ENCODE peak calls at places on chromosome 13, in nine cellular contexts. P is cardiac fibroblast, V is tibial nerve, C is RWPE1, F is gastrocnemius medialis, E is right lobe of liver, U is fibroblast of lung, I is Calu3, W is fibroblast of the aortic adventitia. N is an unnamed sample.

GRCh38 chr13:85093808-85094207 is 705.4 kb downstream of the SLITRK6 start:
- DNase-seq in U (peak), P (no peak), E (no peak), F (no peak), I (no peak), V (peak), C (peak), W (no peak), N (no peak)

GRCh38 chr13:37485766-37486165 is 112.8 kb downstream of the POSTN start:
- DNase-seq in F (no peak), E (no peak), U (peak), P (peak), I (no peak), C (no peak), W (peak), V (no peak), N (no peak)

GRCh38 chr13:44489751-44490150 is 86.4 kb downstream of the TSC22D1 start:
- DNase-seq in V (no peak), C (no peak), W (no peak), P (no peak), E (no peak), F (no peak), I (no peak), U (no peak), N (no peak)

GRCh38 chr13:112079696-112080095 is 12.7 kb downstream of the SOX1 start:
- DNase-seq in F (no peak), U (peak), C (no peak), E (no peak), I (peak), V (no peak), P (peak), W (no peak), N (no peak)

GRCh38 chr13:88086577-88086976 is 415.4 kb downstream of the SLITRK5 start:
- DNase-seq in V (no peak), I (no peak), P (no peak), C (peak), F (no peak), U (peak), W (no peak), E (no peak), N (no peak)

GRCh38 chr13:102771298-102772041 is 2.1 kb downstream of the TEX30 start:
- DNase-seq in E (no peak), W (no peak), V (no peak), P (no peak), F (no peak), U (no peak), C (no peak), I (no peak), N (no peak)

GRCh38 chr13:21338651-21339278 is 120.3 kb downstream of the ZDHHC20 start:
- DNase-seq in C (no peak), W (no peak), F (no peak), P (no peak), U (no peak), I (no peak), E (no peak), V (no peak), N (no peak)

GRCh38 chr13:44199627-44200207 is 173.9 kb upstream of the SERP2 start:
- DNase-seq in W (no peak), C (peak), I (no peak), P (no peak), V (no peak), E (no peak), U (no peak), F (peak), N (no peak)

GRCh38 chr13:85148009-85148408 is 651.2 kb downstream of the SLITRK6 start:
- DNase-seq in C (no peak), F (no peak), U (peak), V (no peak), W (no peak), I (no peak), P (no peak), E (no peak), N (no peak)

GRCh38 chr13:48233886-48234488 is 981 bp downstream of the ITM2B start:
- DNase-seq in I (no peak), V (no peak), W (peak), P (peak), C (no peak), E (no peak), F (no peak), U (peak), N (no peak)

GRCh38 chr13:60617863-60618733 is 221.1 kb downstream of the TDRD3 start:
- DNase-seq in E (no peak), W (peak), C (peak), U (peak), P (peak), F (no peak), V (peak), I (no peak), N (no peak)

GRCh38 chr13:23372264-23372905 is 61.1 kb downstream of the SACS start:
- DNase-seq in U (peak), I (no peak), W (peak), C (no peak), P (peak), E (no peak), V (no peak), F (no peak), N (no peak)

GRCh38 chr13:60572003-60572792 is 175.2 kb downstream of the TDRD3 start:
- DNase-seq in I (no peak), F (no peak), E (no peak), V (no peak), P (peak), C (peak), U (peak), W (peak), N (no peak)

GRCh38 chr13:40505196-40505595 is 161.2 kb downstream of the FOXO1 start:
- DNase-seq in F (no peak), U (peak), P (no peak), I (no peak), W (no peak), V (no peak), E (no peak), C (no peak), N (no peak)

GRCh38 chr13:51804295-51805172 is 571 bp upstream of the DHRS12 start:
- DNase-seq in P (no peak), E (no peak), V (peak), C (no peak), U (no peak), I (no peak), W (no peak), F (no peak), N (no peak)

GRCh38 chr13:107866666-107867623 is 348.4 kb downstream of the LIG4 start:
- DNase-seq in I (peak), E (no peak), C (no peak), U (peak), V (no peak), P (peak), F (no peak), W (peak), N (no peak)

GRCh38 chr13:48727252-48728011 is 73.7 kb downstream of the CYSLTR2 start:
- DNase-seq in P (peak), W (no peak), U (no peak), F (no peak), I (no peak), E (no peak), C (no peak), V (no peak), N (no peak)

GRCh38 chr13:102978168-102978567 is 88.0 kb downstream of the SLC10A2 start:
- DNase-seq in C (no peak), W (no peak), P (peak), I (no peak), V (no peak), F (no peak), U (no peak), E (no peak), N (no peak)

GRCh38 chr13:35594096-35594495 is 117.6 kb upstream of the MAB21L1 start:
- DNase-seq in E (no peak), F (no peak), V (no peak), P (no peak), I (no peak), U (no peak), W (no peak), C (no peak), N (no peak)

GRCh38 chr13:41418027-41418426 is 39.3 kb upstream of the RGCC start:
- DNase-seq in C (no peak), P (peak), W (peak), U (peak), F (no peak), E (no peak), V (no peak), I (no peak), N (no peak)

GRCh38 chr13:33963134-33963533 is 145.2 kb downstream of the RFC3 start:
- DNase-seq in I (no peak), W (no peak), F (no peak), P (no peak), C (no peak), V (no peak), U (no peak), E (no peak), N (no peak)

GRCh38 chr13:36630181-36630806 is 43.5 kb upstream of the SERTM1 start:
- DNase-seq in C (no peak), F (no peak), P (no peak), U (no peak), W (no peak), V (no peak), E (no peak), I (no peak), N (no peak)

GRCh38 chr13:45817833-45818232 is 33.7 kb downstream of the SIAH3 start:
- DNase-seq in E (no peak), W (no peak), F (no peak), P (no peak), C (no peak), V (no peak), I (no peak), U (no peak), N (no peak)

GRCh38 chr13:60540276-60540675 is 143.3 kb downstream of the TDRD3 start:
- DNase-seq in E (no peak), W (no peak), U (no peak), I (no peak), C (no peak), P (no peak), F (no peak), V (no peak), N (no peak)

GRCh38 chr13:20219585-20219984 is 12.5 kb downstream of the GJB6 start:
- DNase-seq in P (no peak), U (no peak), I (no peak), C (no peak), E (no peak), V (no peak), W (no peak), F (no peak), N (no peak)

DNA sequence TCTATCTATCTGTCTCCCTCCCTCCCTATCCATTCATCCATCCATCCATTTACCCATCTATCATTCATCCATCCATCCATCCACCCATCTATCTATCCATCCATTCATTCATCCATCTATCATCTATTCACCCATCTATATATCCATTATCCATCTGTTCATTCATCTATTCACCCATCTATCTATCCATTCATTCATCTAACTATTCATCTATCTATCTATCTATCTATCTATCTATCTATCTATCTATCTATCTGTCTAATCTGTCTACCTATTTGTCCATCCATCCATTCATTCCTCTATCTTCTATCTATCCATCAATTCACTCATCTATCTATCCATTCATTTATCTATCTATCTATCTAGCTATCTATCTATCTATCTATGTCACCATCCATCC is 4.4 kb upstream of the CDK8 start:
- DNase-seq in U (no peak), I (no peak), P (no peak), E (no peak), F (no peak), C (no peak), W (no peak), V (no peak), N (no peak)
- TF ChIP-seq CTCF in U (no peak), I (no peak), P (no peak), E (no peak), F (no peak), C (no peak), W (no peak), V (no peak), N (no peak)

GRCh38 chr13:79405831-79406596 is at the start of gene RBM26:
- DNase-seq in U (peak), V (peak), F (peak), E (peak), W (peak), I (peak), C (peak), P (peak), N (peak)
- TF ChIP-seq CTCF in U (peak), V (no peak), F (peak), E (peak), W (peak), I (no peak), C (no peak), P (no peak), N (no peak)

DNA sequence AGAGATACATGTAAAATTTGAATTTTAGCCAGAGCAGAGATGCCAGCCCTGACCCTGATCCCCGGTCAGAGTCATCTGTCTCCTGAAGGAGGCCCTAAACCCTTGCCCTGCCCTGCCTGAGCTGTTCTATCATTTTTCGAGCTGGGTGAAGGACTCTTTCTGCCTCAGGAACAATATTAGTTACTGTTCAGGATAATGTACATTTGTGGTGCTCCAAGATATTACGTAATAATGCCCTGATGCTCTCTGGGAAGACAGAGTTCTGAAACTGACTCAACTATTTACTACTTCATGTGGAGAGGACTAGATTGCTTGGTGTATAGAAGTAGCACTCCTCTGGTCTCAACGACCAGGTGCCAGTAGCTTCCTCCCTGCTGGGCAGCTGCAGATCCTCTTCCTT is 37.9 kb upstream of the UBL3 start:
- DNase-seq in V (no peak), P (peak), C (no peak), I (no peak), E (no peak), W (peak), F (no peak), U (no peak), N (no peak)
- TF ChIP-seq CTCF in V (no peak), P (no peak), C (no peak), I (no peak), E (no peak), W (no peak), F (no peak), U (no peak), N (no peak)

GRCh38 chr13:110116072-110116487 is 190.9 kb downstream of the COL4A1 start:
- DNase-seq in W (peak), I (peak), P (peak), U (no peak), F (no peak), E (peak), V (peak), C (peak), N (no peak)
- TF ChIP-seq CTCF in W (peak), I (peak), P (peak), U (peak), F (peak), E (peak), V (peak), C (peak), N (peak)

GRCh38 chr13:99978781-99979452 is 2.7 kb upstream of the ZIC2 start:
- DNase-seq in F (no peak), E (no peak), C (no peak), W (no peak), U (no peak), P (no peak), V (no peak), I (no peak), N (no peak)
- TF ChIP-seq CTCF in F (no peak), E (no peak), C (no peak), W (no peak), U (no peak), P (no peak), V (no peak), I (no peak), N (no peak)

GRCh38 chr13:79241697-79242096 is 164.4 kb downstream of the RBM26 start:
- DNase-seq in V (no peak), P (no peak), U (no peak), F (no peak), C (no peak), W (no peak), I (no peak), E (no peak), N (no peak)

GRCh38 chr13:79245937-79246574 is 160.0 kb downstream of the RBM26 start:
- DNase-seq in V (no peak), I (no peak), C (no peak), E (no peak), F (no peak), P (no peak), W (no peak), U (no peak), N (no peak)

DNA sequence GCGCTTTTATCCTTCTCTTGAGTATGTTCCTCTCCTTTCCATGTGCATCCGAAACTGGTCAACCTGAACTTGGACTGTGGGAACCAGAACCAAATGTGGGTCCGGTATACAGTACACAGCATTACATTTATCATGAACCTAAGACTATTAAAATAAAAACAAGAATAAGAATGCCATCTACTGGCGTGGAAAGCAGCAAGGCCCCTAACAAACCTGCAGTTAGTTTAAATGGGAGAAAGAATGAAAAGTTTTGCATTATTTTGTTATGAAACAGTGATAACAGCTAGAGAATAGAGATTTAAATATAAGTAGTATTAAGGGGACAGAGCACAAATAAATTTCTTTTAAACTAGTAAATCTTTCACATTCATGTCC is 159.5 kb downstream of the RBM26 start:
- DNase-seq in C (no peak), E (no peak), I (no peak), U (no peak), V (no peak), P (no peak), W (no peak), F (no peak), N (no peak)
- TF ChIP-seq CTCF in C (no peak), E (peak), I (no peak), U (no peak), V (no peak), P (no peak), W (no peak), F (no peak), N (no peak)